ENCODE peak calls at places on chromosome 20, in six cellular contexts. One of them, this sample, is unnamed.

GRCh38 chr20:59948828-59949720 is 8.9 kb downstream of the FAM217B start:
- DNase-seq in sigmoid colon: no peak
- DNase-seq in testis: peak
- DNase-seq in kidney: no peak
- DNase-seq in progenitor cell of endocrine pancreas: no peak
- DNase-seq in colonic mucosa: no peak
- DNase-seq in this sample: peak

GRCh38 chr20:20489054-20489453 is 121.2 kb downstream of the INSM1 start:
- DNase-seq in sigmoid colon: no peak
- DNase-seq in testis: no peak
- DNase-seq in kidney: no peak
- DNase-seq in progenitor cell of endocrine pancreas: no peak
- DNase-seq in colonic mucosa: no peak
- DNase-seq in this sample: no peak

GRCh38 chr20:45935416-45936046 is 1.0 kb downstream of the PCIF1 start:
- DNase-seq in sigmoid colon: no peak
- DNase-seq in testis: no peak
- DNase-seq in kidney: no peak
- DNase-seq in progenitor cell of endocrine pancreas: no peak
- DNase-seq in colonic mucosa: no peak
- DNase-seq in this sample: no peak

GRCh38 chr20:11128131-11128831 is 454.5 kb upstream of the JAG1 start:
- DNase-seq in sigmoid colon: no peak
- DNase-seq in testis: no peak
- DNase-seq in kidney: no peak
- DNase-seq in progenitor cell of endocrine pancreas: no peak
- DNase-seq in colonic mucosa: no peak
- DNase-seq in this sample: no peak

GRCh38 chr20:53245581-53245980 is 273.4 kb downstream of the TSHZ2 start:
- DNase-seq in sigmoid colon: no peak
- DNase-seq in testis: no peak
- DNase-seq in kidney: no peak
- DNase-seq in progenitor cell of endocrine pancreas: no peak
- DNase-seq in colonic mucosa: no peak
- DNase-seq in this sample: no peak

GRCh38 chr20:17533396-17533795 is 2.2 kb upstream of the BFSP1 start:
- DNase-seq in sigmoid colon: no peak
- DNase-seq in testis: peak
- DNase-seq in kidney: no peak
- DNase-seq in progenitor cell of endocrine pancreas: no peak
- DNase-seq in colonic mucosa: peak
- DNase-seq in this sample: no peak

GRCh38 chr20:15673206-15673605 is 900.0 kb downstream of the KIF16B start:
- DNase-seq in sigmoid colon: no peak
- DNase-seq in testis: no peak
- DNase-seq in kidney: no peak
- DNase-seq in progenitor cell of endocrine pancreas: no peak
- DNase-seq in colonic mucosa: no peak
- DNase-seq in this sample: no peak

GRCh38 chr20:61810709-61811565 is 254.7 kb downstream of the TAF4 start:
- DNase-seq in sigmoid colon: no peak
- DNase-seq in testis: no peak
- DNase-seq in kidney: peak
- DNase-seq in progenitor cell of endocrine pancreas: no peak
- DNase-seq in colonic mucosa: no peak
- DNase-seq in this sample: no peak

GRCh38 chr20:54176610-54177009 is 2.8 kb upstream of the CYP24A1 start:
- DNase-seq in sigmoid colon: no peak
- DNase-seq in testis: no peak
- DNase-seq in kidney: no peak
- DNase-seq in progenitor cell of endocrine pancreas: no peak
- DNase-seq in colonic mucosa: no peak
- DNase-seq in this sample: no peak

GRCh38 chr20:1423625-1424106 is 30.8 kb upstream of the FKBP1A start:
- DNase-seq in sigmoid colon: no peak
- DNase-seq in testis: no peak
- DNase-seq in kidney: no peak
- DNase-seq in progenitor cell of endocrine pancreas: peak
- DNase-seq in colonic mucosa: peak
- DNase-seq in this sample: peak

GRCh38 chr20:24425523-24425922 is 43.9 kb upstream of the SYNDIG1 start:
- DNase-seq in sigmoid colon: no peak
- DNase-seq in testis: no peak
- DNase-seq in kidney: no peak
- DNase-seq in progenitor cell of endocrine pancreas: no peak
- DNase-seq in colonic mucosa: no peak
- DNase-seq in this sample: no peak

GRCh38 chr20:32231847-32232246 is 24.2 kb downstream of the POFUT1 start:
- DNase-seq in sigmoid colon: no peak
- DNase-seq in testis: no peak
- DNase-seq in kidney: no peak
- DNase-seq in progenitor cell of endocrine pancreas: no peak
- DNase-seq in colonic mucosa: no peak
- DNase-seq in this sample: no peak

GRCh38 chr20:51164732-51165530 is 142.0 kb upstream of the KCNG1 start:
- DNase-seq in sigmoid colon: no peak
- DNase-seq in testis: no peak
- DNase-seq in kidney: no peak
- DNase-seq in progenitor cell of endocrine pancreas: no peak
- DNase-seq in colonic mucosa: peak
- DNase-seq in this sample: no peak

GRCh38 chr20:38426006-38426405 is 9.1 kb downstream of the SNHG17 start:
- DNase-seq in sigmoid colon: no peak
- DNase-seq in testis: no peak
- DNase-seq in kidney: no peak
- DNase-seq in progenitor cell of endocrine pancreas: no peak
- DNase-seq in colonic mucosa: no peak
- DNase-seq in this sample: no peak

GRCh38 chr20:11296951-11297350 is 620.7 kb upstream of the BTBD3 start:
- DNase-seq in sigmoid colon: no peak
- DNase-seq in testis: no peak
- DNase-seq in kidney: no peak
- DNase-seq in progenitor cell of endocrine pancreas: no peak
- DNase-seq in colonic mucosa: no peak
- DNase-seq in this sample: no peak

GRCh38 chr20:38260378-38261053 is at the start of gene KIAA1755:
- DNase-seq in sigmoid colon: peak
- DNase-seq in testis: peak
- DNase-seq in kidney: peak
- DNase-seq in progenitor cell of endocrine pancreas: no peak
- DNase-seq in colonic mucosa: no peak
- DNase-seq in this sample: no peak

GRCh38 chr20:49775229-49775693 is 37.4 kb upstream of the SLC9A8 start:
- DNase-seq in sigmoid colon: peak
- DNase-seq in testis: peak
- DNase-seq in kidney: peak
- DNase-seq in progenitor cell of endocrine pancreas: no peak
- DNase-seq in colonic mucosa: peak
- DNase-seq in this sample: peak

GRCh38 chr20:59010995-59011873 is 4.2 kb upstream of the CTSZ start:
- DNase-seq in sigmoid colon: peak
- DNase-seq in testis: no peak
- DNase-seq in kidney: peak
- DNase-seq in progenitor cell of endocrine pancreas: no peak
- DNase-seq in colonic mucosa: no peak
- DNase-seq in this sample: peak

GRCh38 chr20:60046011-60046413 is 87.8 kb downstream of the CDH26 start:
- DNase-seq in sigmoid colon: no peak
- DNase-seq in testis: no peak
- DNase-seq in kidney: no peak
- DNase-seq in progenitor cell of endocrine pancreas: no peak
- DNase-seq in colonic mucosa: no peak
- DNase-seq in this sample: no peak

GRCh38 chr20:38249536-38250310 is 10.8 kb downstream of the KIAA1755 start:
- DNase-seq in sigmoid colon: peak
- DNase-seq in testis: no peak
- DNase-seq in kidney: no peak
- DNase-seq in progenitor cell of endocrine pancreas: no peak
- DNase-seq in colonic mucosa: no peak
- DNase-seq in this sample: no peak

GRCh38 chr20:19071902-19072498 is 140.4 kb upstream of the SLC24A3 start:
- DNase-seq in sigmoid colon: no peak
- DNase-seq in testis: no peak
- DNase-seq in kidney: no peak
- DNase-seq in progenitor cell of endocrine pancreas: no peak
- DNase-seq in colonic mucosa: no peak
- DNase-seq in this sample: no peak

GRCh38 chr20:42067174-42067573 is 449.0 kb upstream of the CHD6 start:
- DNase-seq in sigmoid colon: no peak
- DNase-seq in testis: no peak
- DNase-seq in kidney: no peak
- DNase-seq in progenitor cell of endocrine pancreas: no peak
- DNase-seq in colonic mucosa: no peak
- DNase-seq in this sample: no peak

GRCh38 chr20:8389381-8390368 is 257.6 kb downstream of the PLCB1 start:
- DNase-seq in sigmoid colon: no peak
- DNase-seq in testis: peak
- DNase-seq in kidney: no peak
- DNase-seq in progenitor cell of endocrine pancreas: no peak
- DNase-seq in colonic mucosa: no peak
- DNase-seq in this sample: no peak

GRCh38 chr20:60138263-60139127 is 180.3 kb downstream of the CDH26 start:
- DNase-seq in sigmoid colon: no peak
- DNase-seq in testis: peak
- DNase-seq in kidney: peak
- DNase-seq in progenitor cell of endocrine pancreas: no peak
- DNase-seq in colonic mucosa: peak
- DNase-seq in this sample: peak

GRCh38 chr20:30595698-30596097 is 661.8 kb upstream of the DEFB115 start:
- DNase-seq in sigmoid colon: no peak
- DNase-seq in testis: no peak
- DNase-seq in kidney: no peak
- DNase-seq in progenitor cell of endocrine pancreas: no peak
- DNase-seq in colonic mucosa: no peak
- DNase-seq in this sample: no peak

GRCh38 chr20:39851459-39851858 is 837.6 kb downstream of the MAFB start:
- DNase-seq in sigmoid colon: no peak
- DNase-seq in testis: no peak
- DNase-seq in kidney: no peak
- DNase-seq in progenitor cell of endocrine pancreas: no peak
- DNase-seq in colonic mucosa: no peak
- DNase-seq in this sample: no peak

GRCh38 chr20:32674362-32674789 is 635 bp upstream of the C20orf203 start:
- DNase-seq in sigmoid colon: no peak
- DNase-seq in testis: no peak
- DNase-seq in kidney: no peak
- DNase-seq in progenitor cell of endocrine pancreas: no peak
- DNase-seq in colonic mucosa: peak
- DNase-seq in this sample: peak

GRCh38 chr20:61558726-61559125 is 306.7 kb downstream of the CDH4 start:
- DNase-seq in sigmoid colon: no peak
- DNase-seq in testis: no peak
- DNase-seq in kidney: peak
- DNase-seq in progenitor cell of endocrine pancreas: no peak
- DNase-seq in colonic mucosa: no peak
- DNase-seq in this sample: no peak

GRCh38 chr20:29878281-29878741 is 1379.2 kb upstream of the DEFB115 start:
- DNase-seq in sigmoid colon: peak
- DNase-seq in testis: peak
- DNase-seq in kidney: peak
- DNase-seq in progenitor cell of endocrine pancreas: no peak
- DNase-seq in colonic mucosa: no peak
- DNase-seq in this sample: no peak

GRCh38 chr20:57660510-57661199 is 40.4 kb upstream of the ZBP1 start:
- DNase-seq in sigmoid colon: peak
- DNase-seq in testis: peak
- DNase-seq in kidney: no peak
- DNase-seq in progenitor cell of endocrine pancreas: no peak
- DNase-seq in colonic mucosa: no peak
- DNase-seq in this sample: peak

GRCh38 chr20:32610897-32611218 is 25.7 kb upstream of the NOL4L start:
- DNase-seq in sigmoid colon: no peak
- DNase-seq in testis: no peak
- DNase-seq in kidney: no peak
- DNase-seq in progenitor cell of endocrine pancreas: no peak
- DNase-seq in colonic mucosa: no peak
- DNase-seq in this sample: no peak

GRCh38 chr20:63032026-63032800 is 25.4 kb upstream of the BHLHE23 start:
- DNase-seq in sigmoid colon: peak
- DNase-seq in testis: no peak
- DNase-seq in kidney: peak
- DNase-seq in progenitor cell of endocrine pancreas: no peak
- DNase-seq in colonic mucosa: no peak
- DNase-seq in this sample: no peak
- TF ChIP-seq CTCF in sigmoid colon: no peak
- TF ChIP-seq CTCF in testis: no peak
- TF ChIP-seq CTCF in kidney: no peak
- TF ChIP-seq CTCF in progenitor cell of endocrine pancreas: no peak
- TF ChIP-seq CTCF in colonic mucosa: no peak
- TF ChIP-seq CTCF in this sample: no peak

GRCh38 chr20:47971321-47971781 is 186.1 kb upstream of the SULF2 start:
- DNase-seq in sigmoid colon: no peak
- DNase-seq in testis: no peak
- DNase-seq in kidney: no peak
- DNase-seq in progenitor cell of endocrine pancreas: no peak
- DNase-seq in colonic mucosa: no peak
- DNase-seq in this sample: no peak
- TF ChIP-seq CTCF in sigmoid colon: no peak
- TF ChIP-seq CTCF in testis: no peak
- TF ChIP-seq CTCF in kidney: no peak
- TF ChIP-seq CTCF in progenitor cell of endocrine pancreas: no peak
- TF ChIP-seq CTCF in colonic mucosa: no peak
- TF ChIP-seq CTCF in this sample: no peak

GRCh38 chr20:63538204-63539091 is 1.3 kb upstream of the PTK6 start:
- DNase-seq in sigmoid colon: no peak
- DNase-seq in testis: no peak
- DNase-seq in kidney: peak
- DNase-seq in progenitor cell of endocrine pancreas: no peak
- DNase-seq in colonic mucosa: peak
- DNase-seq in this sample: peak
- TF ChIP-seq CTCF in sigmoid colon: no peak
- TF ChIP-seq CTCF in testis: no peak
- TF ChIP-seq CTCF in kidney: no peak
- TF ChIP-seq CTCF in progenitor cell of endocrine pancreas: no peak
- TF ChIP-seq CTCF in colonic mucosa: no peak
- TF ChIP-seq CTCF in this sample: no peak

GRCh38 chr20:34792687-34793363 is 32.6 kb downstream of the NCOA6 start:
- DNase-seq in sigmoid colon: no peak
- DNase-seq in testis: no peak
- DNase-seq in kidney: no peak
- DNase-seq in progenitor cell of endocrine pancreas: no peak
- DNase-seq in colonic mucosa: no peak
- DNase-seq in this sample: no peak

GRCh38 chr20:34797012-34797720 is 28.3 kb downstream of the NCOA6 start:
- DNase-seq in sigmoid colon: no peak
- DNase-seq in testis: no peak
- DNase-seq in kidney: no peak
- DNase-seq in progenitor cell of endocrine pancreas: no peak
- DNase-seq in colonic mucosa: no peak
- DNase-seq in this sample: no peak

GRCh38 chr20:34798871-34799270 is 26.6 kb downstream of the NCOA6 start:
- DNase-seq in sigmoid colon: no peak
- DNase-seq in testis: no peak
- DNase-seq in kidney: no peak
- DNase-seq in progenitor cell of endocrine pancreas: no peak
- DNase-seq in colonic mucosa: no peak
- DNase-seq in this sample: no peak

GRCh38 chr20:34794006-34794585 is 31.4 kb downstream of the NCOA6 start:
- DNase-seq in sigmoid colon: no peak
- DNase-seq in testis: no peak
- DNase-seq in kidney: no peak
- DNase-seq in progenitor cell of endocrine pancreas: no peak
- DNase-seq in colonic mucosa: no peak
- DNase-seq in this sample: no peak

GRCh38 chr20:34798328-34798727 is 27.1 kb downstream of the NCOA6 start:
- DNase-seq in sigmoid colon: no peak
- DNase-seq in testis: no peak
- DNase-seq in kidney: no peak
- DNase-seq in progenitor cell of endocrine pancreas: no peak
- DNase-seq in colonic mucosa: no peak
- DNase-seq in this sample: no peak
- TF ChIP-seq CTCF in sigmoid colon: no peak
- TF ChIP-seq CTCF in testis: no peak
- TF ChIP-seq CTCF in kidney: no peak
- TF ChIP-seq CTCF in progenitor cell of endocrine pancreas: no peak
- TF ChIP-seq CTCF in colonic mucosa: no peak
- TF ChIP-seq CTCF in this sample: no peak